ENCODE peak calls at places on chromosomes 2 and 18, in eight cellular contexts. H is heart right ventricle; N is CD8-positive, alpha-beta memory T cell; F is tibial artery; I is IMR-90; B is CD4-positive, alpha-beta memory T cell; U is Peyer's patch; S is left lung. K is an unnamed sample. For H3K36me3, the result is how much of the 10 kb centered on the place peaks cover.

GRCh38 chr2:185859506-185859905 is 120.9 kb downstream of the FSIP2 start:
- DNase-seq in I (no peak), N (no peak), F (no peak), B (no peak), H (no peak), U (no peak), S (no peak), K (no peak)

GRCh38 chr2:119753041-119753929 is 6.4 kb upstream of the PTPN4 start:
- DNase-seq in N (no peak), B (no peak), I (peak), U (no peak), S (no peak), H (no peak), F (no peak), K (no peak)

GRCh38 chr2:169131587-169132512 is 62.5 kb downstream of the DHRS9 start:
- DNase-seq in N (no peak), H (no peak), B (no peak), U (no peak), I (peak), S (no peak), F (no peak), K (no peak)

GRCh38 chr2:238155051-238155760 is 3.6 kb upstream of the ERFE start:
- DNase-seq in S (peak), I (peak), U (no peak), N (no peak), B (no peak), F (no peak), H (peak), K (no peak)

GRCh38 chr2:239374896-239375277 is 25.9 kb downstream of the HDAC4 start:
- DNase-seq in I (no peak), U (peak), H (no peak), B (no peak), N (no peak), S (peak), F (no peak), K (peak)

GRCh38 chr2:14516844-14517243 is 115.7 kb upstream of the LRATD1 start:
- DNase-seq in N (no peak), H (no peak), U (no peak), B (no peak), I (peak), S (no peak), F (no peak), K (no peak)

GRCh38 chr2:147456729-147457128 is 388.1 kb upstream of the ACVR2A start:
- DNase-seq in I (no peak), U (no peak), S (no peak), F (no peak), H (no peak), N (no peak), B (no peak), K (no peak)

GRCh38 chr2:190499976-190500588 is 34.4 kb downstream of the NEMP2 start:
- DNase-seq in F (no peak), B (no peak), S (peak), I (peak), U (no peak), N (no peak), H (no peak), K (no peak)

GRCh38 chr18:25830787-25831186 is 259.6 kb downstream of the SS18 start:
- DNase-seq in B (no peak), F (peak), S (no peak), N (no peak), H (peak), U (no peak), I (peak), K (no peak)

GRCh38 chr2:198880421-198880820 is 577.3 kb downstream of the SATB2 start:
- DNase-seq in U (no peak), F (no peak), S (no peak), I (no peak), H (no peak), B (no peak), N (no peak), K (no peak)

GRCh38 chr2:8872821-8873432 is 35.5 kb upstream of the KIDINS220 start:
- DNase-seq in N (no peak), S (no peak), F (no peak), B (no peak), I (peak), U (no peak), H (no peak), K (no peak)

GRCh38 chr2:42435641-42436040 is 58.1 kb downstream of the KCNG3 start:
- DNase-seq in F (no peak), S (no peak), N (no peak), B (no peak), I (no peak), U (no peak), H (no peak), K (no peak)

GRCh38 chr2:33598472-33599174 is 476 bp downstream of the FAM98A start:
- DNase-seq in B (peak), F (peak), I (peak), H (no peak), S (no peak), N (peak), U (no peak), K (no peak)

GRCh38 chr18:41395695-41396094 is 559.3 kb upstream of the PIK3C3 start:
- DNase-seq in S (no peak), F (no peak), N (no peak), B (no peak), U (no peak), I (peak), H (no peak), K (no peak)

GRCh38 chr2:206876176-206876575 is 63.1 kb upstream of the CPO start:
- DNase-seq in S (no peak), I (no peak), U (no peak), H (no peak), N (no peak), B (no peak), F (no peak), K (no peak)

GRCh38 chr2:71796174-71796592 is 342.8 kb downstream of the DYSF start:
- DNase-seq in F (no peak), U (no peak), I (peak), N (no peak), B (no peak), H (no peak), S (no peak), K (no peak)

GRCh38 chr18:24234330-24234729 is 95.5 kb downstream of the CABYR start:
- DNase-seq in H (peak), S (no peak), F (no peak), N (no peak), B (no peak), U (no peak), I (no peak), K (no peak)

GRCh38 chr2:173347305-173348168 is 7.1 kb upstream of the CDCA7 start:
- DNase-seq in H (no peak), I (no peak), B (no peak), N (no peak), U (no peak), S (no peak), F (no peak), K (no peak)

GRCh38 chr2:16284941-16285625 is 344.7 kb downstream of the MYCN start:
- DNase-seq in N (no peak), I (no peak), U (no peak), F (no peak), S (no peak), H (no peak), B (no peak), K (no peak)

GRCh38 chr2:74093426-74093825 is 54.3 kb downstream of the BOLA3 start:
- DNase-seq in U (no peak), I (no peak), F (no peak), H (no peak), S (no peak), B (no peak), N (no peak), K (no peak)

GRCh38 chr2:74092236-74092635 is 55.5 kb downstream of the BOLA3 start:
- DNase-seq in S (no peak), H (no peak), N (no peak), U (no peak), I (no peak), B (no peak), F (no peak), K (no peak)

GRCh38 chr2:74091391-74091790 is 56.3 kb downstream of the BOLA3 start:
- DNase-seq in B (no peak), H (no peak), N (no peak), U (no peak), F (no peak), S (no peak), I (no peak), K (no peak)

GRCh38 chr2:74087696-74088095 is 60.0 kb downstream of the BOLA3 start:
- DNase-seq in U (no peak), F (no peak), S (no peak), N (no peak), B (no peak), H (no peak), I (no peak), K (no peak)

DNA sequence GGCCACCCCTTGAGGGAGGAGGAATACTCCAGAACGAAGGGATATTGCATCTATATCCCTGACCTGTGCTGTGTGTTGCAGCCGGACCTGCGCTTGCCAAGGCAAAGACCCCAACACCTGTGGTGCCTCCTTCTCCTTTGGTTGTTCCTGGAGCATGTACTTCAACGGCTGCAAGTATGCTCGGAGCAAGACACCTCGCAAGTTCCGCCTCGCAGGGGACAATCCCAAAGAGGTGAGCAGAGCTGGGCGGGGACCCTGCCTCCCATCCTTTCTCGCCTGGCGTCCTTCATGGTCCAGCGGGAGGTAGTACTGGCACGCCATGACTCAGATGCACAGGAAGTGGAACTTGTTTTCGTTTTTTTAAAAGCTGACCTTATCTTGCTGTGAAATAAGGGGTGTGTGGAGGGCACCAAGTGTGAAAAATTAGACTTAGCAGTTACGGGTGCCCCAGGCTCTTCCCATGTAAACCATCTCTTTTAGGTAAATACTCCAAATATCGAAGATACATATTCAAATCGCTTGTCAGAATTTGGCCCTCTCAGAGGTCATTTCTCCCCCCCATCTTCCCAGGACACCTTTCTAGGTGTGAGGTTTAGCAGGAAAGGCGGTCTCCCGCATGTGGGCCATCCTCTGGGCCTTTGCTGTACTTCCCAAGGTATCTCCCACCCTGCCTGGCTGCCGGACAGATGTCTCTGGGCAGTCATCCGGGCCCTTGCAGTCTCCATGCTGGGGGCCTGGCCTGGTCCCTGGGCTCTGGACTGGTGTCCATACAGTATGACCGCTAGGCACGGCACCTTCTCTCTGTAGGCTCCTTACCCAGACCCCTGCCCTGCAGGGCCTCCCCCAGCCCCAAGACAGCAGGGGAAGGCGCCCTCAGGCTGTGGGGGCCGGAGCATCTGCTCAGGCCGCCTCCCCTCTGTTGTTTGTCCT is 57.6 kb downstream of the BOLA3 start:
- DNase-seq in I (no peak), B (no peak), U (no peak), H (no peak), N (no peak), F (no peak), S (no peak), K (no peak)
- H3K36me3 ChIP-seq in I (half or more), B (half or more), U (under half), H (half or more), N (half or more), F (under half), S (under half), K (half or more)

GRCh38 chr2:100121124-100121718 is 21.2 kb downstream of the AFF3 start:
- DNase-seq in B (no peak), H (no peak), N (no peak), F (no peak), U (no peak), S (no peak), I (no peak), K (no peak)
- H3K36me3 ChIP-seq in B (under half), H (under half), N (under half), F (under half), U (under half), S (under half), I (under half), K (under half)

DNA sequence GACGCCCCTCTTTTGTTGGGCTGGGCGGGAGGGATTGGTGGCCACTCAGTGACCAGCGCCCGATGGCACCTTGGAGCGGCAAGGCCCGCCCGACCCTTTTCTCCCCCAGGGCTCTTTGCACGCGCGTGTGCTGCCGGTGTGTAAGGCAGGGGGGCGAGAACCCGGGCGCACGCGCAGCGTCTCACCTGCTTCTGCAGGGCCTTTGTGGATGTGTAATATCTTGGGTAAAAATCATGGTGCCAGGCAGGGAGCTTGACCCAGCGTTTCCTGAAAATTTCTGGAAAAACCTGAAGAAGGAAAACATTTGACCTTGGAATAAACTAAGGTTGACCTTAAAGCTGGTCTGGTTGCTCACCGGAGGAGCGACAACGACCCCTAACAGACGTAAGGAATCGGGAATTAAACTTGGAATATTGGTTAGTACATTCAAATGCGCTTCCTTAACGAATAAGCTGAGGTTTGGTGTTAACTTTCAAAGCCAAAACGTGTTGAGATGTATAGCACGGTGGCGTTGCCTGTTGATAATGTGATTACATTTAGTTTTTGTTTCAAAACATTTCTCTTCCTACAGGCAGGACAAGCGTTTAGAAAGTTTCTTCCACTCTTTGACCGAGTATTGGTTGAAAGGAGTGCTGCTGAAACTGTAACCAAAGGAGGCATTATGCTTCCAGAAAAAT is 462 bp downstream of the HSPE1 start:
- DNase-seq in H (no peak), F (no peak), U (no peak), I (peak), S (no peak), N (no peak), B (no peak), K (no peak)
- H3K36me3 ChIP-seq in H (half or more), F (under half), U (under half), I (under half), S (under half), N (under half), B (under half), K (half or more)

DNA sequence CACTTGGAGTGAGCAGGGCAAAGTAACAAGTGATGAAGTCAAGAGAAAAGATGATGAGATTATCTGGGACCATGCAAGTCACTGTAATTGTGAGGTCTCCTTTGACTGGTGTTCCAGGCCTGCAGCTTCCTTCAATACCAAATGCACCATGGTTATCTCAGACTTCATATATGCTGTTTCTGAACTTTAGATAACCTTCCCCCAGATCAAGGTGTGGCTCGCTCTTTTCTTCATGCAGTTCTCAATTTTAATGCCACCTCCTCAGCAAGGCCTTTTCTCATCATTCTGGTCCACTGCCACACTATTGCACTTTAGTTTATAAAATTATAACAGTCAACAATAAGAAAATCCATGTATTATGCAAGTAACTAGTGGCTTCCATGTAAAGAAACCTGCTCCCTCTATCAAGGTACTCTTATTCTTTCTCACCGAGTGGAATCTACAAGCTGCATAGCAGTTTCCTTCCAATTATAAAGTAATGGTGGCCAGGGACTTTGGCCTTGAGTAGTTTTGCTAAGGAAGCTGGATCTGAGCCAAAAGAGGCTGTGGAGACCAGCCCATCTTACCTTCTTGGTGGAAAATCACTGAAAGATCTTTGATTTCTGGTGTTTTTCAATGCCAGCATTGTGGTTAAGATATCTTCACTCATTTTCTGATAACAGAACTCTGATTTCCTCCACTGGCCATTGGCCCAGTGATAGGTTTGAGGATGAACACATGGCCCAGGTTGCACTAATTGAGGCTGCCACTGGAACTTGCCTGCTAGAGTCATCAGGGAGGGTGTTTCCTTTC is 113.6 kb downstream of the KCNE4 start:
- DNase-seq in S (no peak), H (no peak), I (no peak), B (no peak), U (no peak), F (no peak), N (no peak), K (no peak)
- H3K36me3 ChIP-seq in S (under half), H (under half), I (under half), B (under half), U (under half), F (under half), N (under half), K (under half)

GRCh38 chr2:63899639-63900038 is 57.9 kb downstream of the UGP2 start:
- DNase-seq in F (no peak), N (no peak), S (no peak), I (no peak), H (no peak), B (no peak), U (no peak), K (no peak)

GRCh38 chr2:63894167-63894566 is 52.5 kb downstream of the UGP2 start:
- DNase-seq in N (no peak), H (no peak), B (no peak), F (no peak), U (no peak), S (no peak), I (no peak), K (no peak)

GRCh38 chr2:63902149-63902548 is 60.5 kb downstream of the UGP2 start:
- DNase-seq in U (no peak), N (no peak), I (no peak), B (no peak), F (no peak), H (no peak), S (no peak), K (no peak)

GRCh38 chr2:63903003-63903402 is 61.3 kb downstream of the UGP2 start:
- DNase-seq in U (no peak), H (no peak), B (no peak), S (no peak), I (peak), F (no peak), N (no peak), K (no peak)

GRCh38 chr2:63898839-63899238 is 57.1 kb downstream of the UGP2 start:
- DNase-seq in I (no peak), N (no peak), U (no peak), B (no peak), S (no peak), F (no peak), H (no peak), K (no peak)
- H3K36me3 ChIP-seq in I (under half), N (under half), U (under half), B (under half), S (under half), F (half or more), H (half or more), K (under half)

GRCh38 chr2:100142393-100142792 is at the start of gene AFF3:
- DNase-seq in S (no peak), I (no peak), H (peak), N (no peak), B (peak), F (peak), U (no peak), K (no peak)

GRCh38 chr2:100137877-100138570 is 4.4 kb downstream of the AFF3 start:
- DNase-seq in U (no peak), N (no peak), B (peak), H (no peak), I (no peak), S (no peak), F (no peak), K (no peak)

GRCh38 chr2:100139114-100139513 is 3.3 kb downstream of the AFF3 start:
- DNase-seq in F (no peak), H (no peak), U (no peak), B (no peak), N (no peak), I (no peak), S (no peak), K (no peak)

GRCh38 chr2:100141906-100142305 is 484 bp downstream of the AFF3 start:
- DNase-seq in U (no peak), I (no peak), F (no peak), B (no peak), S (no peak), H (no peak), N (no peak), K (no peak)

DNA sequence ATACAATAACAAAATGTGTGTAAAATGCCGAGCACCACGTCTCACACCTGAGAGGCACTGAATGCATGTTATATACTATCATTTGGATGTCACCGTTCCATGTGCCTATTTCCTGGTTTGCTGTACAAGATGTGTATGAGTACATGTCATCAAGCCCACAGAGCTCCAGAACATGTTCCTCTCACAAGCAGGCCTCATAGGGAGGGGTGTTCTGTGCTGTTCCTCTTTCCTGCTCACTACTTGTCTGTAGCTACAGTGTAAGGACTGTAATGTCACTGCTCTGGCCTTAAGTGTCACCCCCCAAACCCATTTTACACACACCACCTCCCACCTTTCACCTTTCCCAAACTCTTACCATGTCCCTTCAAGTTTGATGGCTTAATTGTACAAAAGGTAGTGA is 1.8 kb downstream of the AFF3 start:
- DNase-seq in N (no peak), I (no peak), H (no peak), B (no peak), S (no peak), F (no peak), U (no peak), K (no peak)
- H3K36me3 ChIP-seq in N (under half), I (under half), H (under half), B (under half), S (under half), F (under half), U (under half), K (under half)

DNA sequence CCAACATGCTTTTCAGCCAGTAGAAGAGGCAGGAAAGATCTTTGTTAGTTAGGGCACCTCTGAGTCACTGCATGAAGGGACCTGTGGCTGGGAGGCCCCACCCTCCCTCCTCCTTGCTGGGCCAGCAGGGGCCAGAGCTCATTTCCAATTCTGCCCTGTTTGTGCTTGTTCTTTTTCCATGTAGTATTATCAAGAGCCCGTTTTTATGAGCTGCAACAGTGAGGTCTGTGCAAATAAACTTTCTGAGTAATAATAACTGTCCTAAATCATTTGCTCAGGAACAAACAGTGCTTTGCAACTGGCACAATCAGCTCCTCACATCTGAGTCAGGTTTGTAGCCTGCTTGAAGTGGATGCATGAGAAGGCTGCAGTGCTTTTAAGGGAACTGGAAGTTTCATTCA is 128.0 kb downstream of the ARL4C start:
- DNase-seq in B (peak), U (no peak), H (no peak), I (peak), F (peak), N (peak), S (peak), K (no peak)
- H3K36me3 ChIP-seq in B (under half), U (under half), H (under half), I (under half), F (under half), N (under half), S (under half), K (under half)

K was measured in RWPE2.